ENCODE peak calls at places on chromosome 7, in eight cellular contexts. One of them, this sample, is unnamed.

GRCh38 chr7:105268511-105269392 is 120.0 kb downstream of the SRPK2 start:
- DNase-seq in stimulated activated naive CD4-positive, alpha-beta T cell treated with Interleukin-2 at 50 U/mL for 16 hours: no peak
- DNase-seq in T-helper 1 cell: no peak
- DNase-seq in HEK293T: peak
- DNase-seq in activated gamma-delta T cell treated with anti-CD3 and anti-CD28 coated beads, Interleukin-2, amount 50 U/mL, for 16 hours: no peak
- DNase-seq in GM04503: peak
- DNase-seq in CD8-positive, alpha-beta memory T cell: peak
- DNase-seq in right cardiac atrium: no peak
- DNase-seq in this sample: no peak

GRCh38 chr7:74289660-74290589 is 718 bp downstream of the CLIP2 start:
- DNase-seq in stimulated activated naive CD4-positive, alpha-beta T cell treated with Interleukin-2 at 50 U/mL for 16 hours: peak
- DNase-seq in T-helper 1 cell: no peak
- DNase-seq in HEK293T: no peak
- DNase-seq in activated gamma-delta T cell treated with anti-CD3 and anti-CD28 coated beads, Interleukin-2, amount 50 U/mL, for 16 hours: peak
- DNase-seq in GM04503: no peak
- DNase-seq in CD8-positive, alpha-beta memory T cell: peak
- DNase-seq in right cardiac atrium: peak
- DNase-seq in this sample: no peak

GRCh38 chr7:12032146-12032545 is 178.9 kb upstream of the TMEM106B start:
- DNase-seq in stimulated activated naive CD4-positive, alpha-beta T cell treated with Interleukin-2 at 50 U/mL for 16 hours: no peak
- DNase-seq in T-helper 1 cell: no peak
- DNase-seq in HEK293T: no peak
- DNase-seq in activated gamma-delta T cell treated with anti-CD3 and anti-CD28 coated beads, Interleukin-2, amount 50 U/mL, for 16 hours: no peak
- DNase-seq in GM04503: no peak
- DNase-seq in CD8-positive, alpha-beta memory T cell: no peak
- DNase-seq in right cardiac atrium: no peak
- DNase-seq in this sample: no peak

GRCh38 chr7:57426629-57427003 is 23.4 kb upstream of the ZNF716 start:
- DNase-seq in stimulated activated naive CD4-positive, alpha-beta T cell treated with Interleukin-2 at 50 U/mL for 16 hours: no peak
- DNase-seq in T-helper 1 cell: no peak
- DNase-seq in HEK293T: no peak
- DNase-seq in activated gamma-delta T cell treated with anti-CD3 and anti-CD28 coated beads, Interleukin-2, amount 50 U/mL, for 16 hours: no peak
- DNase-seq in GM04503: no peak
- DNase-seq in CD8-positive, alpha-beta memory T cell: no peak
- DNase-seq in right cardiac atrium: no peak
- DNase-seq in this sample: no peak

GRCh38 chr7:87339373-87339897 is 6.0 kb upstream of the CROT start:
- DNase-seq in stimulated activated naive CD4-positive, alpha-beta T cell treated with Interleukin-2 at 50 U/mL for 16 hours: no peak
- DNase-seq in T-helper 1 cell: no peak
- DNase-seq in HEK293T: no peak
- DNase-seq in activated gamma-delta T cell treated with anti-CD3 and anti-CD28 coated beads, Interleukin-2, amount 50 U/mL, for 16 hours: no peak
- DNase-seq in GM04503: no peak
- DNase-seq in CD8-positive, alpha-beta memory T cell: no peak
- DNase-seq in right cardiac atrium: no peak
- DNase-seq in this sample: no peak

GRCh38 chr7:2673934-2674333 is 14.1 kb upstream of the AMZ1 start:
- DNase-seq in stimulated activated naive CD4-positive, alpha-beta T cell treated with Interleukin-2 at 50 U/mL for 16 hours: no peak
- DNase-seq in T-helper 1 cell: no peak
- DNase-seq in HEK293T: no peak
- DNase-seq in activated gamma-delta T cell treated with anti-CD3 and anti-CD28 coated beads, Interleukin-2, amount 50 U/mL, for 16 hours: no peak
- DNase-seq in GM04503: no peak
- DNase-seq in CD8-positive, alpha-beta memory T cell: no peak
- DNase-seq in right cardiac atrium: no peak
- DNase-seq in this sample: no peak

GRCh38 chr7:127946847-127947246 is 84.4 kb downstream of the LRRC4 start:
- DNase-seq in stimulated activated naive CD4-positive, alpha-beta T cell treated with Interleukin-2 at 50 U/mL for 16 hours: no peak
- DNase-seq in T-helper 1 cell: no peak
- DNase-seq in HEK293T: no peak
- DNase-seq in activated gamma-delta T cell treated with anti-CD3 and anti-CD28 coated beads, Interleukin-2, amount 50 U/mL, for 16 hours: no peak
- DNase-seq in GM04503: no peak
- DNase-seq in CD8-positive, alpha-beta memory T cell: no peak
- DNase-seq in right cardiac atrium: no peak
- DNase-seq in this sample: no peak

GRCh38 chr7:139108256-139109187 is 998 bp downstream of the ZC3HAV1 start:
- DNase-seq in stimulated activated naive CD4-positive, alpha-beta T cell treated with Interleukin-2 at 50 U/mL for 16 hours: no peak
- DNase-seq in T-helper 1 cell: no peak
- DNase-seq in HEK293T: peak
- DNase-seq in activated gamma-delta T cell treated with anti-CD3 and anti-CD28 coated beads, Interleukin-2, amount 50 U/mL, for 16 hours: no peak
- DNase-seq in GM04503: no peak
- DNase-seq in CD8-positive, alpha-beta memory T cell: no peak
- DNase-seq in right cardiac atrium: peak
- DNase-seq in this sample: no peak

GRCh38 chr7:133645870-133646492 is 393.1 kb downstream of the EXOC4 start:
- DNase-seq in stimulated activated naive CD4-positive, alpha-beta T cell treated with Interleukin-2 at 50 U/mL for 16 hours: no peak
- DNase-seq in T-helper 1 cell: no peak
- DNase-seq in HEK293T: no peak
- DNase-seq in activated gamma-delta T cell treated with anti-CD3 and anti-CD28 coated beads, Interleukin-2, amount 50 U/mL, for 16 hours: no peak
- DNase-seq in GM04503: no peak
- DNase-seq in CD8-positive, alpha-beta memory T cell: no peak
- DNase-seq in right cardiac atrium: no peak
- DNase-seq in this sample: no peak

GRCh38 chr7:107687656-107688055 is 27.0 kb downstream of the SLC26A4 start:
- DNase-seq in stimulated activated naive CD4-positive, alpha-beta T cell treated with Interleukin-2 at 50 U/mL for 16 hours: no peak
- DNase-seq in T-helper 1 cell: no peak
- DNase-seq in HEK293T: no peak
- DNase-seq in activated gamma-delta T cell treated with anti-CD3 and anti-CD28 coated beads, Interleukin-2, amount 50 U/mL, for 16 hours: no peak
- DNase-seq in GM04503: no peak
- DNase-seq in CD8-positive, alpha-beta memory T cell: no peak
- DNase-seq in right cardiac atrium: no peak
- DNase-seq in this sample: no peak

GRCh38 chr7:66720571-66720970 is 20.0 kb upstream of the RABGEF1 start:
- DNase-seq in stimulated activated naive CD4-positive, alpha-beta T cell treated with Interleukin-2 at 50 U/mL for 16 hours: no peak
- DNase-seq in T-helper 1 cell: no peak
- DNase-seq in HEK293T: no peak
- DNase-seq in activated gamma-delta T cell treated with anti-CD3 and anti-CD28 coated beads, Interleukin-2, amount 50 U/mL, for 16 hours: no peak
- DNase-seq in GM04503: no peak
- DNase-seq in CD8-positive, alpha-beta memory T cell: no peak
- DNase-seq in right cardiac atrium: no peak
- DNase-seq in this sample: no peak

GRCh38 chr7:11192506-11192905 is 218.8 kb downstream of the PHF14 start:
- DNase-seq in stimulated activated naive CD4-positive, alpha-beta T cell treated with Interleukin-2 at 50 U/mL for 16 hours: no peak
- DNase-seq in T-helper 1 cell: no peak
- DNase-seq in HEK293T: no peak
- DNase-seq in activated gamma-delta T cell treated with anti-CD3 and anti-CD28 coated beads, Interleukin-2, amount 50 U/mL, for 16 hours: no peak
- DNase-seq in GM04503: peak
- DNase-seq in CD8-positive, alpha-beta memory T cell: no peak
- DNase-seq in right cardiac atrium: no peak
- DNase-seq in this sample: peak

GRCh38 chr7:72476608-72477305 is 64.6 kb upstream of the CALN1 start:
- DNase-seq in stimulated activated naive CD4-positive, alpha-beta T cell treated with Interleukin-2 at 50 U/mL for 16 hours: no peak
- DNase-seq in T-helper 1 cell: no peak
- DNase-seq in HEK293T: no peak
- DNase-seq in activated gamma-delta T cell treated with anti-CD3 and anti-CD28 coated beads, Interleukin-2, amount 50 U/mL, for 16 hours: no peak
- DNase-seq in GM04503: no peak
- DNase-seq in CD8-positive, alpha-beta memory T cell: no peak
- DNase-seq in right cardiac atrium: no peak
- DNase-seq in this sample: no peak

GRCh38 chr7:22700559-22701002 is 26.4 kb upstream of the IL6 start:
- DNase-seq in stimulated activated naive CD4-positive, alpha-beta T cell treated with Interleukin-2 at 50 U/mL for 16 hours: no peak
- DNase-seq in T-helper 1 cell: no peak
- DNase-seq in HEK293T: no peak
- DNase-seq in activated gamma-delta T cell treated with anti-CD3 and anti-CD28 coated beads, Interleukin-2, amount 50 U/mL, for 16 hours: no peak
- DNase-seq in GM04503: no peak
- DNase-seq in CD8-positive, alpha-beta memory T cell: no peak
- DNase-seq in right cardiac atrium: no peak
- DNase-seq in this sample: no peak

GRCh38 chr7:131627589-131628212 is 71.3 kb upstream of the PODXL start:
- DNase-seq in stimulated activated naive CD4-positive, alpha-beta T cell treated with Interleukin-2 at 50 U/mL for 16 hours: no peak
- DNase-seq in T-helper 1 cell: no peak
- DNase-seq in HEK293T: no peak
- DNase-seq in activated gamma-delta T cell treated with anti-CD3 and anti-CD28 coated beads, Interleukin-2, amount 50 U/mL, for 16 hours: no peak
- DNase-seq in GM04503: no peak
- DNase-seq in CD8-positive, alpha-beta memory T cell: no peak
- DNase-seq in right cardiac atrium: no peak
- DNase-seq in this sample: peak

GRCh38 chr7:107396081-107396480 is 73.8 kb upstream of the GPR22 start:
- DNase-seq in stimulated activated naive CD4-positive, alpha-beta T cell treated with Interleukin-2 at 50 U/mL for 16 hours: no peak
- DNase-seq in T-helper 1 cell: no peak
- DNase-seq in HEK293T: no peak
- DNase-seq in activated gamma-delta T cell treated with anti-CD3 and anti-CD28 coated beads, Interleukin-2, amount 50 U/mL, for 16 hours: no peak
- DNase-seq in GM04503: no peak
- DNase-seq in CD8-positive, alpha-beta memory T cell: no peak
- DNase-seq in right cardiac atrium: no peak
- DNase-seq in this sample: no peak

GRCh38 chr7:106715730-106716129 is 54.8 kb upstream of the CCDC71L start:
- DNase-seq in stimulated activated naive CD4-positive, alpha-beta T cell treated with Interleukin-2 at 50 U/mL for 16 hours: no peak
- DNase-seq in T-helper 1 cell: no peak
- DNase-seq in HEK293T: no peak
- DNase-seq in activated gamma-delta T cell treated with anti-CD3 and anti-CD28 coated beads, Interleukin-2, amount 50 U/mL, for 16 hours: no peak
- DNase-seq in GM04503: no peak
- DNase-seq in CD8-positive, alpha-beta memory T cell: no peak
- DNase-seq in right cardiac atrium: no peak
- DNase-seq in this sample: no peak

GRCh38 chr7:100219271-100219737 is 445 bp upstream of the PVRIG start:
- DNase-seq in stimulated activated naive CD4-positive, alpha-beta T cell treated with Interleukin-2 at 50 U/mL for 16 hours: peak
- DNase-seq in T-helper 1 cell: no peak
- DNase-seq in HEK293T: no peak
- DNase-seq in activated gamma-delta T cell treated with anti-CD3 and anti-CD28 coated beads, Interleukin-2, amount 50 U/mL, for 16 hours: no peak
- DNase-seq in GM04503: no peak
- DNase-seq in CD8-positive, alpha-beta memory T cell: no peak
- DNase-seq in right cardiac atrium: no peak
- DNase-seq in this sample: no peak

GRCh38 chr7:142909921-142910521 is 23.5 kb downstream of the TRPV5 start:
- DNase-seq in stimulated activated naive CD4-positive, alpha-beta T cell treated with Interleukin-2 at 50 U/mL for 16 hours: no peak
- DNase-seq in T-helper 1 cell: no peak
- DNase-seq in HEK293T: no peak
- DNase-seq in activated gamma-delta T cell treated with anti-CD3 and anti-CD28 coated beads, Interleukin-2, amount 50 U/mL, for 16 hours: no peak
- DNase-seq in GM04503: no peak
- DNase-seq in CD8-positive, alpha-beta memory T cell: no peak
- DNase-seq in right cardiac atrium: no peak
- DNase-seq in this sample: no peak